ENCODE peak calls at places on chromosomes 16 and 17, in six cellular contexts. One of them, this sample, is unnamed.
A peak's percentile ranks its signal among the peaks of the same experiment; 100 is the strongest.

GRCh38 chr17:75925103-75925502 is 15.7 kb downstream of the FBF1 start:
- DNase-seq in adrenal gland: no peak
- DNase-seq in prostate gland: no peak
- DNase-seq in heart left ventricle: no peak
- DNase-seq in lower leg skin: no peak
- DNase-seq in K562: no peak
- DNase-seq in this sample: no peak

GRCh38 chr16:49539758-49540157 is 166.2 kb downstream of the C16orf78 start:
- DNase-seq in adrenal gland: no peak
- DNase-seq in K562: no peak
- DNase-seq in heart left ventricle: no peak
- DNase-seq in lower leg skin: no peak
- DNase-seq in prostate gland: no peak
- DNase-seq in this sample: no peak

GRCh38 chr17:27218719-27219488 is 75.0 kb upstream of the WSB1 start:
- DNase-seq in lower leg skin: no peak
- DNase-seq in adrenal gland: no peak
- DNase-seq in prostate gland: no peak
- DNase-seq in K562: no peak
- DNase-seq in heart left ventricle: no peak
- DNase-seq in this sample: no peak

GRCh38 chr16:1146409-1146808 is 6.5 kb upstream of the CACNA1H start:
- DNase-seq in heart left ventricle: no peak
- DNase-seq in prostate gland: no peak
- DNase-seq in adrenal gland: no peak
- DNase-seq in lower leg skin: no peak
- DNase-seq in K562: peak; percentile 64
- DNase-seq in this sample: no peak

GRCh38 chr16:76428858-76429257 is 151.7 kb downstream of the CNTNAP4 start:
- DNase-seq in prostate gland: no peak
- DNase-seq in heart left ventricle: no peak
- DNase-seq in adrenal gland: no peak
- DNase-seq in lower leg skin: no peak
- DNase-seq in K562: no peak
- DNase-seq in this sample: no peak

GRCh38 chr17:38538906-38539305 is 66.8 kb downstream of the SRCIN1 start:
- DNase-seq in lower leg skin: no peak
- DNase-seq in prostate gland: no peak
- DNase-seq in adrenal gland: no peak
- DNase-seq in heart left ventricle: no peak
- DNase-seq in K562: no peak
- DNase-seq in this sample: no peak

GRCh38 chr16:14409563-14409962 is 220.5 kb downstream of the PARN start:
- DNase-seq in prostate gland: no peak
- DNase-seq in lower leg skin: peak; percentile 73
- DNase-seq in heart left ventricle: no peak
- DNase-seq in K562: no peak
- DNase-seq in adrenal gland: peak; percentile 31
- DNase-seq in this sample: no peak

GRCh38 chr16:4053663-4054479 is 62.4 kb downstream of the ADCY9 start:
- DNase-seq in K562: no peak
- DNase-seq in heart left ventricle: no peak
- DNase-seq in prostate gland: peak; percentile 68
- DNase-seq in lower leg skin: peak; percentile 82
- DNase-seq in adrenal gland: peak; percentile 85
- DNase-seq in this sample: no peak

GRCh38 chr17:43897827-43898226 is 9.5 kb downstream of the MPP2 start:
- DNase-seq in adrenal gland: no peak
- DNase-seq in prostate gland: peak; percentile 31
- DNase-seq in K562: no peak
- DNase-seq in heart left ventricle: no peak
- DNase-seq in lower leg skin: no peak
- DNase-seq in this sample: no peak

GRCh38 chr17:13099079-13099478 is 81.3 kb upstream of the ELAC2 start:
- DNase-seq in lower leg skin: no peak
- DNase-seq in prostate gland: no peak
- DNase-seq in adrenal gland: no peak
- DNase-seq in K562: no peak
- DNase-seq in heart left ventricle: no peak
- DNase-seq in this sample: no peak

GRCh38 chr17:6376901-6377300 is 58.0 kb downstream of the AIPL1 start:
- DNase-seq in lower leg skin: no peak
- DNase-seq in K562: no peak
- DNase-seq in adrenal gland: no peak
- DNase-seq in prostate gland: no peak
- DNase-seq in heart left ventricle: no peak
- DNase-seq in this sample: no peak

GRCh38 chr17:17749025-17749772 is 67.9 kb downstream of the RAI1 start:
- DNase-seq in heart left ventricle: no peak
- DNase-seq in adrenal gland: no peak
- DNase-seq in lower leg skin: no peak
- DNase-seq in prostate gland: no peak
- DNase-seq in K562: no peak
- DNase-seq in this sample: no peak

GRCh38 chr16:66247516-66248089 is 118.9 kb upstream of the CDH5 start:
- DNase-seq in heart left ventricle: peak; percentile 37
- DNase-seq in lower leg skin: peak; percentile 59
- DNase-seq in K562: no peak
- DNase-seq in adrenal gland: no peak
- DNase-seq in prostate gland: no peak
- DNase-seq in this sample: no peak

GRCh38 chr16:88928405-88929375 is 48.3 kb downstream of the CBFA2T3 start:
- DNase-seq in prostate gland: no peak
- DNase-seq in adrenal gland: no peak
- DNase-seq in K562: no peak
- DNase-seq in lower leg skin: no peak
- DNase-seq in heart left ventricle: no peak
- DNase-seq in this sample: no peak

GRCh38 chr17:37786481-37786880 is 41.6 kb upstream of the HNF1B start:
- DNase-seq in lower leg skin: no peak
- DNase-seq in prostate gland: no peak
- DNase-seq in heart left ventricle: no peak
- DNase-seq in K562: no peak
- DNase-seq in adrenal gland: no peak
- DNase-seq in this sample: no peak

GRCh38 chr17:4270746-4271145 is 7.0 kb upstream of the ANKFY1 start:
- DNase-seq in prostate gland: no peak
- DNase-seq in K562: no peak
- DNase-seq in adrenal gland: no peak
- DNase-seq in lower leg skin: no peak
- DNase-seq in heart left ventricle: no peak
- DNase-seq in this sample: no peak

GRCh38 chr17:64006361-64007088 is 8.4 kb downstream of the PRR29 start:
- DNase-seq in lower leg skin: no peak
- DNase-seq in prostate gland: no peak
- DNase-seq in heart left ventricle: peak; percentile 87
- DNase-seq in adrenal gland: peak; percentile 44
- DNase-seq in K562: peak; percentile 97
- DNase-seq in this sample: no peak

GRCh38 chr16:12066823-12067222 is 90.3 kb downstream of the SNX29 start:
- DNase-seq in prostate gland: no peak
- DNase-seq in K562: no peak
- DNase-seq in lower leg skin: no peak
- DNase-seq in heart left ventricle: no peak
- DNase-seq in adrenal gland: no peak
- DNase-seq in this sample: no peak

GRCh38 chr16:14202697-14203096 is 131.6 kb downstream of the MRTFB start:
- DNase-seq in heart left ventricle: no peak
- DNase-seq in adrenal gland: no peak
- DNase-seq in K562: peak; percentile 16
- DNase-seq in prostate gland: peak; percentile 19
- DNase-seq in lower leg skin: no peak
- DNase-seq in this sample: no peak

GRCh38 chr16:53121043-53121442 is 66.3 kb downstream of the CHD9 start:
- DNase-seq in prostate gland: no peak
- DNase-seq in lower leg skin: no peak
- DNase-seq in heart left ventricle: no peak
- DNase-seq in adrenal gland: no peak
- DNase-seq in K562: no peak
- DNase-seq in this sample: no peak

GRCh38 chr17:27333410-27333980 is 39.6 kb downstream of the WSB1 start:
- DNase-seq in heart left ventricle: no peak
- DNase-seq in K562: no peak
- DNase-seq in prostate gland: no peak
- DNase-seq in lower leg skin: no peak
- DNase-seq in adrenal gland: peak; percentile 58
- DNase-seq in this sample: no peak

GRCh38 chr16:4859190-4859899 is 12.1 kb downstream of the UBN1 start:
- DNase-seq in lower leg skin: no peak
- DNase-seq in K562: no peak
- DNase-seq in prostate gland: no peak
- DNase-seq in heart left ventricle: no peak
- DNase-seq in adrenal gland: no peak
- DNase-seq in this sample: no peak

GRCh38 chr16:4452674-4453073 is 21.8 kb downstream of the NMRAL1 start:
- DNase-seq in prostate gland: no peak
- DNase-seq in adrenal gland: peak; percentile 67
- DNase-seq in K562: no peak
- DNase-seq in heart left ventricle: no peak
- DNase-seq in lower leg skin: no peak
- DNase-seq in this sample: no peak

GRCh38 chr16:70746708-70747424 is 54.1 kb downstream of the VAC14 start:
- DNase-seq in adrenal gland: peak; percentile 86
- DNase-seq in heart left ventricle: peak; percentile 75
- DNase-seq in lower leg skin: peak; percentile 81
- DNase-seq in K562: peak; percentile 79
- DNase-seq in prostate gland: peak; percentile 91
- DNase-seq in this sample: no peak

GRCh38 chr16:9357829-9358228 is 266.4 kb downstream of the HAPSTR1 start:
- DNase-seq in heart left ventricle: no peak
- DNase-seq in prostate gland: no peak
- DNase-seq in lower leg skin: no peak
- DNase-seq in K562: no peak
- DNase-seq in adrenal gland: no peak
- DNase-seq in this sample: no peak

GRCh38 chr16:71781741-71782140 is 26.9 kb downstream of the AP1G1 start:
- DNase-seq in prostate gland: no peak
- DNase-seq in heart left ventricle: no peak
- DNase-seq in lower leg skin: no peak
- DNase-seq in adrenal gland: no peak
- DNase-seq in K562: no peak
- DNase-seq in this sample: no peak

GRCh38 chr17:41724476-41725030 is 9.9 kb downstream of the HAP1 start:
- DNase-seq in prostate gland: no peak
- DNase-seq in K562: no peak
- DNase-seq in adrenal gland: no peak
- DNase-seq in lower leg skin: no peak
- DNase-seq in heart left ventricle: no peak
- DNase-seq in this sample: no peak

GRCh38 chr16:68563631-68564366 is 24.7 kb downstream of the ZFP90 start:
- DNase-seq in K562: no peak
- DNase-seq in adrenal gland: no peak
- DNase-seq in lower leg skin: no peak
- DNase-seq in prostate gland: no peak
- DNase-seq in heart left ventricle: no peak
- DNase-seq in this sample: no peak

GRCh38 chr17:8831234-8831849 is 32.2 kb upstream of the MFSD6L start:
- DNase-seq in heart left ventricle: no peak
- DNase-seq in lower leg skin: no peak
- DNase-seq in prostate gland: no peak
- DNase-seq in K562: no peak
- DNase-seq in adrenal gland: no peak
- DNase-seq in this sample: no peak
- TF ChIP-seq POLR2A in heart left ventricle: no peak
- TF ChIP-seq POLR2A in lower leg skin: no peak
- TF ChIP-seq POLR2A in prostate gland: no peak
- TF ChIP-seq POLR2A in K562: no peak
- TF ChIP-seq POLR2A in adrenal gland: no peak
- TF ChIP-seq POLR2A in this sample: peak; percentile 31

GRCh38 chr16:2762711-2763110 is 10.3 kb downstream of the SRRM2 start:
- DNase-seq in prostate gland: no peak
- DNase-seq in K562: no peak
- DNase-seq in lower leg skin: no peak
- DNase-seq in heart left ventricle: no peak
- DNase-seq in adrenal gland: no peak
- DNase-seq in this sample: no peak

GRCh38 chr16:2763173-2763572 is 10.7 kb downstream of the SRRM2 start:
- DNase-seq in adrenal gland: no peak
- DNase-seq in lower leg skin: no peak
- DNase-seq in K562: no peak
- DNase-seq in heart left ventricle: no peak
- DNase-seq in prostate gland: no peak
- DNase-seq in this sample: no peak

GRCh38 chr16:2764718-2765117 is 12.3 kb downstream of the SRRM2 start:
- DNase-seq in heart left ventricle: no peak
- DNase-seq in K562: no peak
- DNase-seq in prostate gland: no peak
- DNase-seq in adrenal gland: no peak
- DNase-seq in lower leg skin: no peak
- DNase-seq in this sample: no peak

GRCh38 chr16:2761472-2761871 is 9.0 kb downstream of the SRRM2 start:
- DNase-seq in adrenal gland: no peak
- DNase-seq in K562: no peak
- DNase-seq in heart left ventricle: no peak
- DNase-seq in lower leg skin: no peak
- DNase-seq in prostate gland: no peak
- DNase-seq in this sample: no peak

GRCh38 chr16:2761886-2762583 is 9.6 kb downstream of the SRRM2 start:
- DNase-seq in heart left ventricle: no peak
- DNase-seq in K562: no peak
- DNase-seq in adrenal gland: no peak
- DNase-seq in lower leg skin: no peak
- DNase-seq in prostate gland: no peak
- DNase-seq in this sample: no peak
- TF ChIP-seq POLR2A in heart left ventricle: no peak
- TF ChIP-seq POLR2A in K562: no peak
- TF ChIP-seq POLR2A in adrenal gland: no peak
- TF ChIP-seq POLR2A in lower leg skin: no peak
- TF ChIP-seq POLR2A in prostate gland: no peak
- TF ChIP-seq POLR2A in this sample: no peak

DNA sequence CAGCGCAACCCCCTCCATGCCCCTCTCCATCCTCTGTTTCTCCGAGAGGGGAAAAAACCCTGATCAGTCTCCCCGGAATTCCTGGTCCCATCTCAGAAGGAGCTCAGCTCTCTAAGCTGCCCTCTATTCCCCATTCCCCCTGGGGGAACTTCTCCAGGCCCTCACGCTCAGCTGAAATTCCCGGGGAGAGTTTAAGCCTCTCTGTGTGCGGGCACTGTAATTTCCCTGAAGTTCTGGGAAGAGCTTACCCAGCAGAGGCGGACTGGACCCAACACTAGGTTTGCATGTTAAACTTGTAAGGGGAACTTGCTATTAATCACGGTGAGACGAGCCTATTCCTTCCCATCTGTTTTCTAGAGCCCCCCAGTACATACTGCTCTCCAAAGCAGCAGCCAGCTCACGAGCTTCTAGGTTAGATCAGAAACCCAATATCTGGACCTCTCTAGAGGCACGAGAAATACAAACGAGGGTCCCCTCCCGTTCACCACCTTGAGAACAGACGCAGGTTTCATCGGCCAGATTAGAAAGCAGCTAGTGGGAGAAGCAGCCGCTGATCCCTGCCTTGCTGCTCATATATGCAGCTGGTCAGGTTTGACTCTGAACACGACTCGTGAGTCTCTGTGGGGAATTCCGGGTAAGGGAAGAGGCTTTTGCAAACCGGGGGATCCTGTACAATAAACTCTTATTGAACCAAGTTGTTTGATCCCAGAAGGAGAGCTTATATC is 1.4 kb downstream of the VAT1L start:
- DNase-seq in lower leg skin: no peak
- DNase-seq in prostate gland: no peak
- DNase-seq in heart left ventricle: no peak
- DNase-seq in adrenal gland: no peak
- DNase-seq in K562: no peak
- DNase-seq in this sample: no peak
- TF ChIP-seq POLR2A in lower leg skin: no peak
- TF ChIP-seq POLR2A in prostate gland: no peak
- TF ChIP-seq POLR2A in heart left ventricle: no peak
- TF ChIP-seq POLR2A in adrenal gland: no peak
- TF ChIP-seq POLR2A in K562: no peak
- TF ChIP-seq POLR2A in this sample: no peak

GRCh38 chr16:16148755-16149154 is 74.5 kb downstream of the ABCC6 start:
- DNase-seq in heart left ventricle: no peak
- DNase-seq in lower leg skin: no peak
- DNase-seq in adrenal gland: no peak
- DNase-seq in prostate gland: no peak
- DNase-seq in K562: no peak
- DNase-seq in this sample: no peak
- TF ChIP-seq POLR2A in heart left ventricle: no peak
- TF ChIP-seq POLR2A in lower leg skin: no peak
- TF ChIP-seq POLR2A in adrenal gland: no peak
- TF ChIP-seq POLR2A in prostate gland: no peak
- TF ChIP-seq POLR2A in K562: no peak
- TF ChIP-seq POLR2A in this sample: no peak

This sample was measured in GM12891.